ENCODE peak calls at places on chromosomes 13 and 19, in four cellular contexts. One of them, this sample, is unnamed.

GRCh38 chr13:114244637-114245036 is 9.9 kb downstream of the CDC16 start:
- DNase-seq in GM12878: no peak
- DNase-seq in SK-N-SH: no peak
- DNase-seq in WTC11: no peak
- DNase-seq in this sample: no peak

GRCh38 chr13:41916173-41916954 is 44.5 kb downstream of the VWA8 start:
- DNase-seq in GM12878: peak; percentile 89
- DNase-seq in WTC11: no peak
- DNase-seq in SK-N-SH: no peak
- DNase-seq in this sample: no peak

GRCh38 chr13:90197722-90198121 is 1149.8 kb upstream of the MIR17HG start:
- DNase-seq in GM12878: no peak
- DNase-seq in SK-N-SH: no peak
- DNase-seq in WTC11: no peak
- DNase-seq in this sample: no peak

GRCh38 chr13:30388401-30389283 is 33.7 kb upstream of the UBE2L5 start:
- DNase-seq in GM12878: no peak
- DNase-seq in SK-N-SH: no peak
- DNase-seq in WTC11: no peak
- DNase-seq in this sample: no peak

GRCh38 chr13:39942901-39943273 is 287.4 kb downstream of the COG6 start:
- DNase-seq in GM12878: peak; percentile 50
- DNase-seq in WTC11: peak; percentile 84
- DNase-seq in SK-N-SH: peak; percentile 63
- DNase-seq in this sample: peak; percentile 26

GRCh38 chr13:110444226-110444653 is 117.3 kb downstream of the RAB20 start:
- DNase-seq in GM12878: no peak
- DNase-seq in SK-N-SH: no peak
- DNase-seq in WTC11: no peak
- DNase-seq in this sample: no peak

GRCh38 chr19:47495478-47496372 is 11.7 kb upstream of the KPTN start:
- DNase-seq in GM12878: no peak
- DNase-seq in WTC11: no peak
- DNase-seq in SK-N-SH: no peak
- DNase-seq in this sample: no peak

GRCh38 chr13:113042456-113042855 is 63.1 kb upstream of the F7 start:
- DNase-seq in GM12878: no peak
- DNase-seq in WTC11: no peak
- DNase-seq in SK-N-SH: no peak
- DNase-seq in this sample: no peak

GRCh38 chr13:110306340-110306959 is 507 bp downstream of the COL4A1 start:
- DNase-seq in GM12878: no peak
- DNase-seq in WTC11: peak; percentile 51
- DNase-seq in SK-N-SH: peak; percentile 64
- DNase-seq in this sample: no peak

GRCh38 chr13:44188257-44188656 is 185.4 kb upstream of the SERP2 start:
- DNase-seq in GM12878: no peak
- DNase-seq in WTC11: no peak
- DNase-seq in SK-N-SH: no peak
- DNase-seq in this sample: peak; percentile 5

GRCh38 chr13:61852116-61852515 is 436.5 kb upstream of the PCDH20 start:
- DNase-seq in WTC11: no peak
- DNase-seq in GM12878: no peak
- DNase-seq in SK-N-SH: no peak
- DNase-seq in this sample: no peak

GRCh38 chr19:51810228-51810627 is 15.3 kb downstream of the FPR3 start:
- DNase-seq in SK-N-SH: no peak
- DNase-seq in GM12878: no peak
- DNase-seq in WTC11: no peak
- DNase-seq in this sample: peak; percentile 81

GRCh38 chr13:33057019-33057785 is 41.0 kb downstream of the KL start:
- DNase-seq in WTC11: no peak
- DNase-seq in GM12878: no peak
- DNase-seq in SK-N-SH: peak; percentile 47
- DNase-seq in this sample: peak; percentile 14

GRCh38 chr13:40688781-40689180 is 22.3 kb upstream of the FOXO1 start:
- DNase-seq in WTC11: no peak
- DNase-seq in GM12878: no peak
- DNase-seq in SK-N-SH: no peak
- DNase-seq in this sample: no peak

GRCh38 chr19:30719991-30720329 is 347.8 kb downstream of the ZNF536 start:
- DNase-seq in GM12878: no peak
- DNase-seq in WTC11: peak; percentile 20
- DNase-seq in SK-N-SH: peak; percentile 76
- DNase-seq in this sample: no peak

GRCh38 chr19:12205296-12205695 is 42.4 kb downstream of the ZNF136 start:
- DNase-seq in SK-N-SH: no peak
- DNase-seq in GM12878: no peak
- DNase-seq in WTC11: no peak
- DNase-seq in this sample: no peak

GRCh38 chr19:28492201-28492600 is 720.8 kb downstream of the UQCRFS1 start:
- DNase-seq in WTC11: no peak
- DNase-seq in GM12878: no peak
- DNase-seq in SK-N-SH: no peak
- DNase-seq in this sample: no peak

DNA sequence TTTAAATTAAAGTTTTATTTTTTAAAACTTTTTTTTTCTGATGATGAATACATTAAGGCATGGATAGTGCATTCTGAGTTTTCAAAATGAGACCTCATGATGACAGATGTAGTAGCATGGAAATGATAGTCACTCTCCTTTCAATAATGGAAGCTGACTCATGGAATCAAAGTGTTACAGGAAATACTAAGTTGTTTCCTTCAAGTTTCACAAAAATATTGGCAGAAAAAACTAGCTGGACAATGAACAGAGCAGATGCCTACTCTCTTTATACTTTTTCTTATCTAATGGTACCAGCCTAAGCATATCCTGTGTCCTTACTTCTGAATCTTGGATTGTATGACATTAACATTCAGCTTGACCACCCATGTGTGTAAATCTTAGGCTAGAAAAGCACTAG is 1337.3 kb downstream of the PCDH9 start:
- DNase-seq in WTC11: no peak
- DNase-seq in SK-N-SH: no peak
- DNase-seq in GM12878: no peak
- DNase-seq in this sample: no peak
- TF ChIP-seq USF1 in WTC11: no peak
- TF ChIP-seq USF1 in SK-N-SH: no peak
- TF ChIP-seq USF1 in GM12878: no peak
- TF ChIP-seq USF1 in this sample: no peak

GRCh38 chr19:56476093-56476492 is 1.1 kb downstream of the ZNF667 start:
- DNase-seq in WTC11: no peak
- DNase-seq in GM12878: no peak
- DNase-seq in SK-N-SH: no peak
- DNase-seq in this sample: no peak

GRCh38 chr19:56477429-56478338 is 539 bp upstream of the ZNF667 start:
- DNase-seq in GM12878: no peak
- DNase-seq in SK-N-SH: peak; percentile 98
- DNase-seq in WTC11: peak; percentile 81
- DNase-seq in this sample: peak; percentile 16

DNA sequence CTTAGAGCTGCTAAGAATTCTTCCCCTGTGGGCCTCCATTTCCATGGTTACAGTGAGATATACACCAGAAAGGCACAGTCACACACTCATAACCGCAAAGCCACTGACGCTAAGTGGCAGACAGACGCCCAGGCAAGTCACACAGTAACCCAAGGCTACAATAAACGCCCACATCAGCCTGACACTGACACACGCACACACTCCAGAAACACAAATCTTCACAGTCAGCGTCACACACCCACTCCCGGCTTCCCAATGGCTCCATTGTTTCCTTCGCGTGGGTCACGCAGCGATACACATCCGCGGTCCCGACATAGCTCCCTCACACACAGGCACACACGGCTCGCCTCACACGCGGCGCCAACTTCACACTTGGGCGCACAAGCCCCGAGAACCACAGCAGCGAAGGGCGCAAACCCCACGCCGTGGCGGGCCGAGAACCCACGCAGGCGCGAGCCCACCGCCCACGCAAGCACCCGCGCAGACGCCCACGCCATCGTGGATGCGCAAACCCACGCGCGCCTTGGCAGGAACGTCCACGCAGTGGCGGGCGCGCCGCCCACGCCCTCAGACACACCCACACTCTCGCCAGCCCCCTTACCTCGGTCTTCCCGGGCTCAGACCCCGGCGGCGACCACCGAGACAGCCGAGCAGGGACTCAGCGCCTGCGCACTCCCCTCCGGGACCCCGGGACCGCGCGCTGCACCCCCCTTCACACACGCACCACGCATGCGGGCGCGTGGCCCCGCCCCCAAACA is at the start of gene ZNF667:
- DNase-seq in WTC11: no peak
- DNase-seq in SK-N-SH: peak; percentile 28
- DNase-seq in GM12878: no peak
- DNase-seq in this sample: no peak
- TF ChIP-seq USF1 in WTC11: no peak
- TF ChIP-seq USF1 in SK-N-SH: no peak
- TF ChIP-seq USF1 in GM12878: no peak
- TF ChIP-seq USF1 in this sample: no peak

DNA sequence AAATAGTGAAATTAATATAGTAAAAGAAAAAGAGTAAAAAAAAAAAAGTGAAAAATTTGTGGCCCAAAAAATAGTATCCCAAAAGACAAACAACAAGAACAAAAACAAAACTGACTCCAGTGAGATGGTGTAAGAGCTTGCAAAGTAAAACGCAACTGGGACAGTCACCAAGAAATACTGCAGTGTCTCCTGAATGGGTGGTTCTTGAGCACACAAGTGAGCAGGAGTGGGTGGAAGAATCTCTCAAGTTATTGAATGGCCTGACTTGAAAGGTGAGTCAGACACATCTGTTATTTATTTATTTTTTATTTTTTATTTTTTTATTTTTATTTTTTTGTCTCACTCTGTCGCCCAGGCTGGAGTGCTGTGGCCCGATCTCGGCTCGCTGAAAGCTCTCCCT is 1.9 kb downstream of the ZNF493 start:
- DNase-seq in SK-N-SH: no peak
- DNase-seq in GM12878: no peak
- DNase-seq in WTC11: no peak
- DNase-seq in this sample: no peak
- TF ChIP-seq USF1 in SK-N-SH: no peak
- TF ChIP-seq USF1 in GM12878: no peak
- TF ChIP-seq USF1 in WTC11: no peak
- TF ChIP-seq USF1 in this sample: no peak

DNA sequence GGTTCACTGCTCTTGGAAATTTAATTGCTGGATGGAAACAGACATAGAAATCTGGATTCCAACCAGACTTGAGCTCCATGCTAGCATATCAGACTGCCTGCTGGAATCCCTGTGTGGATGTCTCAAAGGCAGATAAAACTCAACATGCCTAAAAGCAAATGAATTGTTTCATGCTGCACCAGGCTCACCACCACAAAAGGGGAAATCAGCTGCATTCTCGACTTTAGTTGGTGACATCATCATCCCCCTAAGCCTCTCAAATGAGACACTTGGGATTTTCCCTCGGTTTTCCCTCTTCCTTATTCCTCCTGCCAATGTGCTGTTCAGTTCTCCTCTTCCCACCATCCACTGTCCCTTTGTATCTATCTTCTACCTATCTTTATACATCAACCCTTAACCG is 134.3 kb downstream of the ZDHHC20 start:
- DNase-seq in WTC11: no peak
- DNase-seq in GM12878: no peak
- DNase-seq in SK-N-SH: no peak
- DNase-seq in this sample: no peak
- TF ChIP-seq USF1 in WTC11: no peak
- TF ChIP-seq USF1 in GM12878: no peak
- TF ChIP-seq USF1 in SK-N-SH: no peak
- TF ChIP-seq USF1 in this sample: no peak

GRCh38 chr13:63497601-63498000 is 2082.0 kb upstream of the PCDH20 start:
- DNase-seq in SK-N-SH: no peak
- DNase-seq in GM12878: no peak
- DNase-seq in WTC11: no peak
- DNase-seq in this sample: no peak
- TF ChIP-seq USF1 in SK-N-SH: no peak
- TF ChIP-seq USF1 in GM12878: no peak
- TF ChIP-seq USF1 in WTC11: no peak
- TF ChIP-seq USF1 in this sample: no peak

DNA sequence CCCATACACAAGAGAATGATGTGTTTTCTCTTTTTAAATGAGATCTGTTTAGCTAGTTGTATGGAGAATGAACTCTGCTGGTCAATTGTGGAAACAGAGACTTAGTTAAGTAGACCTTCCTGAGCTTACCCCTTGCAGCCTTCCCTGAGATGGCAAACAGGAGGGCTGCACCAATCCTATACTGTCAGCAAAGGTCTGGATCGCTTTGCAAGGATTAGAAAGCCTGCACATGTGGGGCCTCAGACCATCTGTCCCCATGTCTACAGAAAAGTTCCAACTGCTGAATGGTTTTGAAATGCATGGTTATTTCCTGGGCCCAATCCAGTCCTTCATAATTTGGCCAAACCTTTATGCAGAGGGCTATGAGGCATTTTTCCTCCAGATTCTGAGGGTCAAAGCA is 183.9 kb upstream of the SLC10A2 start:
- DNase-seq in SK-N-SH: no peak
- DNase-seq in WTC11: no peak
- DNase-seq in GM12878: no peak
- DNase-seq in this sample: no peak
- TF ChIP-seq USF1 in SK-N-SH: no peak
- TF ChIP-seq USF1 in WTC11: no peak
- TF ChIP-seq USF1 in GM12878: no peak
- TF ChIP-seq USF1 in this sample: no peak

This sample was measured in K562.